ENCODE peak calls at places on chromosomes 13 and 19, in six cellular contexts. M is CD8-positive, alpha-beta T cell; Z is left ventricle myocardium inferior; B is adipocyte; L is IMR-90; R is neuronal stem cell. C is an unnamed sample.

GRCh38 chr19:12967907-12968306 is 1.5 kb upstream of the DAND5 start:
- DNase-seq in M (no peak), L (peak; percentile 55), R (no peak), B (no peak), Z (no peak), C (no peak)

GRCh38 chr19:3638208-3639193 is 11.9 kb upstream of the CACTIN start:
- DNase-seq in B (no peak), R (no peak), L (no peak), Z (no peak), M (no peak), C (no peak)

GRCh38 chr13:35514801-35515502 is 38.5 kb upstream of the MAB21L1 start:
- DNase-seq in B (no peak), L (no peak), Z (no peak), M (no peak), R (no peak), C (no peak)

GRCh38 chr19:44723952-44724319 is 24.6 kb upstream of the BCL3 start:
- DNase-seq in B (peak; percentile 90), L (peak; percentile 73), R (peak; percentile 70), Z (peak; percentile 76), M (peak; percentile 80), C (peak; percentile 77)

GRCh38 chr13:40666905-40667621 is 622 bp upstream of the FOXO1 start:
- DNase-seq in Z (peak; percentile 36), L (no peak), B (peak; percentile 72), M (peak; percentile 32), R (peak; percentile 69), C (peak; percentile 24)

GRCh38 chr19:33524024-33524664 is 2.6 kb upstream of the PEPD start:
- DNase-seq in L (no peak), B (no peak), Z (no peak), M (no peak), R (no peak), C (no peak)

GRCh38 chr13:72457151-72457550 is 270.3 kb downstream of the MZT1 start:
- DNase-seq in L (no peak), M (no peak), B (no peak), R (no peak), Z (no peak), C (no peak)

GRCh38 chr13:30572859-30573275 is 44.9 kb upstream of the USPL1 start:
- DNase-seq in B (peak; percentile 78), Z (no peak), M (peak; percentile 12), R (no peak), L (peak; percentile 57), C (no peak)

GRCh38 chr13:52428295-52428694 is 22.1 kb downstream of the VPS36 start:
- DNase-seq in R (no peak), L (peak; percentile 70), Z (no peak), M (no peak), B (peak; percentile 34), C (no peak)

GRCh38 chr19:31127132-31127967 is 221.9 kb downstream of the TSHZ3 start:
- DNase-seq in L (peak; percentile 99), Z (no peak), B (peak; percentile 87), R (no peak), M (no peak), C (no peak)

GRCh38 chr19:17421942-17422341 is 2.1 kb downstream of the MVB12A start:
- DNase-seq in R (no peak), B (no peak), L (no peak), Z (no peak), M (no peak), C (no peak)

GRCh38 chr19:47625650-47626049 is 16.7 kb downstream of the BICRA start:
- DNase-seq in L (no peak), B (no peak), Z (no peak), M (no peak), R (no peak), C (no peak)

GRCh38 chr19:39093761-39094160 is 9.6 kb downstream of the ACP7 start:
- DNase-seq in L (peak; percentile 79), B (peak; percentile 71), Z (no peak), R (no peak), M (no peak), C (no peak)

GRCh38 chr19:6286676-6287075 is 6.9 kb upstream of the MLLT1 start:
- DNase-seq in M (no peak), Z (no peak), L (no peak), R (no peak), B (no peak), C (no peak)

GRCh38 chr13:30499338-30499737 is 33.6 kb upstream of the HMGB1 start:
- DNase-seq in B (no peak), M (no peak), R (no peak), L (no peak), Z (no peak), C (no peak)

GRCh38 chr13:40164137-40164536 is 502.3 kb downstream of the FOXO1 start:
- DNase-seq in L (no peak), Z (no peak), M (no peak), B (no peak), R (no peak), C (no peak)

GRCh38 chr13:59710995-59711701 is 452.6 kb downstream of the DIAPH3 start:
- DNase-seq in Z (no peak), L (no peak), B (peak; percentile 18), M (no peak), R (no peak), C (no peak)

GRCh38 chr13:30743319-30744055 is 8.1 kb downstream of the ALOX5AP start:
- DNase-seq in L (peak; percentile 99), M (no peak), Z (no peak), R (no peak), B (peak; percentile 97), C (no peak)

GRCh38 chr19:5031231-5032100 is 62.6 kb downstream of the KDM4B start:
- DNase-seq in Z (peak; percentile 84), B (peak; percentile 85), R (peak; percentile 85), L (peak; percentile 65), M (peak; percentile 85), C (peak; percentile 87)

GRCh38 chr13:39765801-39766463 is 110.5 kb downstream of the COG6 start:
- DNase-seq in R (no peak), B (peak; percentile 45), L (no peak), Z (peak; percentile 35), M (no peak), C (peak; percentile 24)

GRCh38 chr19:44683434-44684210 is 12.3 kb downstream of the CEACAM19 start:
- DNase-seq in Z (no peak), M (no peak), R (no peak), L (no peak), B (no peak), C (no peak)

GRCh38 chr13:101985321-101985720 is 416.5 kb downstream of the FGF14 start:
- DNase-seq in L (no peak), R (no peak), B (no peak), M (no peak), Z (no peak), C (no peak)

GRCh38 chr19:17671906-17672305 is 16.2 kb downstream of the UNC13A start:
- DNase-seq in B (peak; percentile 37), M (no peak), L (peak; percentile 37), R (no peak), Z (no peak), C (peak; percentile 66)

GRCh38 chr19:34345934-34346333 is 19.1 kb upstream of the GPI start:
- DNase-seq in R (no peak), L (peak; percentile 63), B (peak; percentile 90), Z (peak; percentile 54), M (peak; percentile 74), C (peak; percentile 86)

GRCh38 chr13:67076378-67076777 is 153.8 kb downstream of the PCDH9 start:
- DNase-seq in B (peak; percentile 15), Z (no peak), L (peak; percentile 38), M (no peak), R (no peak), C (no peak)

GRCh38 chr19:8973501-8974091 is 36.6 kb downstream of the MUC16 start:
- DNase-seq in M (no peak), B (peak; percentile 5), Z (no peak), L (no peak), R (no peak), C (no peak)

GRCh38 chr13:110702089-110702488 is 3.8 kb downstream of the CARS2 start:
- DNase-seq in Z (no peak), M (no peak), B (no peak), R (no peak), L (no peak), C (no peak)

GRCh38 chr13:110700186-110700585 is 5.7 kb downstream of the CARS2 start:
- DNase-seq in M (no peak), L (no peak), Z (no peak), R (no peak), B (no peak), C (no peak)

GRCh38 chr13:110697842-110698241 is 8.1 kb downstream of the CARS2 start:
- DNase-seq in B (no peak), Z (no peak), M (no peak), R (no peak), L (no peak), C (no peak)

GRCh38 chr13:110698689-110699088 is 7.2 kb downstream of the CARS2 start:
- DNase-seq in L (no peak), Z (no peak), R (no peak), B (no peak), M (no peak), C (no peak)

GRCh38 chr13:110699148-110700145 is 6.5 kb downstream of the CARS2 start:
- DNase-seq in R (no peak), B (no peak), L (no peak), Z (no peak), M (no peak), C (no peak)
- H3K4me1 ChIP-seq in R (peaks cover 5% of the 10 kb centered on the region), B (peaks cover 25% of the 10 kb centered on the region), L (peaks cover 13% of the 10 kb centered on the region), Z (peaks cover 22% of the 10 kb centered on the region), M (peaks cover 22% of the 10 kb centered on the region), C (peaks cover 7% of the 10 kb centered on the region)

DNA sequence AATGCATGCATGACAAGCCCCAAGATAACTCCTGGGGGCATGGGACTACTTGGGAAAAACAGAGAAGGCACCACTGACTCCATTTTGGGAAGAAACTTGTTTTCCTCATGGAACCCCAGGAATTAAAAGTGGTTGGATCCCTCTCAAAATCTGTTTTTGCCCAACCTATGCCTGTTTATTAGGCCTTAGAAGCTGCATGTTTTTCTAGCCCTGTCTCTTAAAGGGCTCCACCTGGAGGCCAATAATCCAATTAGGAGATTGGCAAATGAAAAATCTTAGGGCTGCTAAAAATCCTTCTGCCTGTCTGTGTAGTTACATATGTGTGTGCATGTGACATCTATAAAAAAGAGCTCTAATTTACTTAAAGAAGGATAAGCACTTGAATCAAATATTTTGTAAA is 26.9 kb downstream of the MED4 start:
- DNase-seq in L (no peak), M (no peak), Z (no peak), R (no peak), B (no peak), C (no peak)
- H3K9me3 ChIP-seq in L (peaks cover 46% of the 10 kb centered on the region), M (no peaks in the 10 kb centered on the region), Z (peaks cover 55% of the 10 kb centered on the region), R (peaks cover 79% of the 10 kb centered on the region), B (peaks cover 53% of the 10 kb centered on the region), C (peaks cover 3% of the 10 kb centered on the region)

GRCh38 chr19:35931874-35932202 is 4.3 kb upstream of the LRFN3 start:
- DNase-seq in Z (no peak), M (no peak), B (no peak), L (no peak), R (no peak), C (no peak)
- H3K4me3 ChIP-seq in Z (peak overlapping the region; percentile 42), M (no peak overlapping the region), B (no peak overlapping the region), L (no peak overlapping the region), R (no peak overlapping the region), C (peak overlapping the region; percentile 12)

GRCh38 chr13:69720278-69720983 is 387.2 kb upstream of the ATXN8OS start:
- DNase-seq in B (no peak), M (no peak), Z (no peak), R (no peak), L (no peak), C (no peak)
- H3K4me1 ChIP-seq in B (no peaks in the 10 kb centered on the region), M (no peaks in the 10 kb centered on the region), Z (no peaks in the 10 kb centered on the region), R (no peaks in the 10 kb centered on the region), L (no peaks in the 10 kb centered on the region), C (no peaks in the 10 kb centered on the region)